ENCODE peak calls at places on chromosomes 3 and 15, in nine cellular contexts. J is neural crest cell, E is breast epithelium, A is endothelial cell, M is MCF 10A, B is thyroid gland, C is bronchial epithelial cell, U is tibial artery, N is brain microvascular endothelial cell. Y is an unnamed sample.
A peak's percentile ranks its signal among the peaks of the same experiment; 100 is the strongest.

GRCh38 chr3:2657408-2657807 is 452.8 kb downstream of the IL5RA start:
- DNase-seq in M (no peak), N (no peak), A (no peak), C (peak; percentile 5), B (no peak), J (no peak), E (no peak), U (no peak), Y (no peak)

GRCh38 chr15:89783111-89783860 is 7.2 kb downstream of the MESP2 start:
- DNase-seq in J (no peak), E (no peak), A (no peak), U (no peak), M (peak; percentile 45), B (peak; percentile 15), N (no peak), C (no peak), Y (no peak)

GRCh38 chr15:52717924-52718323 is 38.7 kb upstream of the ATOSA start:
- DNase-seq in N (no peak), C (no peak), M (no peak), A (no peak), U (no peak), J (no peak), E (no peak), B (no peak), Y (no peak)

GRCh38 chr3:127652246-127652995 is 20.3 kb upstream of the ABTB1 start:
- DNase-seq in J (peak; percentile 47), B (peak; percentile 42), C (peak; percentile 28), A (peak; percentile 66), N (peak; percentile 38), U (peak; percentile 55), E (no peak), M (peak; percentile 63), Y (peak; percentile 46)

GRCh38 chr3:69425249-69425648 is 39.4 kb upstream of the FRMD4B start:
- DNase-seq in N (no peak), U (no peak), B (peak; percentile 32), A (peak; percentile 46), E (no peak), J (peak; percentile 14), M (peak; percentile 62), C (peak; percentile 42), Y (peak; percentile 54)

GRCh38 chr3:135215516-135215915 is 420.5 kb downstream of the EPHB1 start:
- DNase-seq in N (no peak), C (peak; percentile 45), U (no peak), A (no peak), B (no peak), J (no peak), E (no peak), M (peak; percentile 0), Y (no peak)

GRCh38 chr3:152524198-152525140 is 255.7 kb downstream of the MBNL1 start:
- DNase-seq in N (peak; percentile 69), B (peak; percentile 21), C (peak; percentile 64), E (no peak), J (peak; percentile 40), M (peak; percentile 69), A (peak; percentile 35), U (peak; percentile 58), Y (peak; percentile 72)

GRCh38 chr3:2861120-2861519 is 249.1 kb downstream of the IL5RA start:
- DNase-seq in C (no peak), A (no peak), M (no peak), J (no peak), N (no peak), E (no peak), U (no peak), B (no peak), Y (no peak)

GRCh38 chr15:34942363-34942762 is 27.2 kb downstream of the AQR start:
- DNase-seq in U (no peak), M (peak; percentile 57), B (peak; percentile 8), C (no peak), A (no peak), E (no peak), J (no peak), N (peak; percentile 85), Y (no peak)

GRCh38 chr3:42892169-42892568 is 13.8 kb upstream of the ZNF662 start:
- DNase-seq in A (no peak), J (no peak), U (no peak), N (no peak), M (no peak), C (peak; percentile 29), E (no peak), B (no peak), Y (no peak)

GRCh38 chr15:91872356-91873132 is 19.0 kb downstream of the SLCO3A1 start:
- DNase-seq in J (no peak), M (no peak), E (no peak), N (no peak), B (peak; percentile 88), A (no peak), C (peak; percentile 50), U (no peak), Y (no peak)

GRCh38 chr3:58962040-58962651 is 87.7 kb downstream of the CFAP20DC start:
- DNase-seq in B (no peak), U (no peak), C (peak; percentile 3), M (no peak), J (no peak), N (peak; percentile 11), E (no peak), A (no peak), Y (no peak)

GRCh38 chr3:119148493-119149180 is 2.7 kb downstream of the TEX55 start:
- DNase-seq in U (no peak), J (no peak), B (no peak), N (peak; percentile 63), M (peak; percentile 16), A (no peak), C (peak; percentile 83), E (no peak), Y (no peak)

GRCh38 chr15:41283653-41284424 is 48.6 kb downstream of the OIP5 start:
- DNase-seq in N (peak; percentile 98), E (peak; percentile 98), U (peak; percentile 97), B (peak; percentile 99), A (peak; percentile 98), J (peak; percentile 97), C (peak; percentile 98), M (peak; percentile 99), Y (peak; percentile 99)

GRCh38 chr3:63479661-63480035 is 172.8 kb upstream of the SNTN start:
- DNase-seq in C (no peak), M (no peak), E (no peak), J (no peak), U (no peak), B (no peak), N (no peak), A (no peak), Y (no peak)

GRCh38 chr15:31214864-31215489 is 111.7 kb upstream of the KLF13 start:
- DNase-seq in U (peak; percentile 74), N (no peak), C (peak; percentile 81), J (no peak), B (peak; percentile 93), M (peak; percentile 98), A (no peak), E (no peak), Y (no peak)

GRCh38 chr15:28918141-28918983 is 32.6 kb downstream of the APBA2 start:
- DNase-seq in A (peak; percentile 77), C (no peak), M (no peak), E (no peak), U (no peak), B (no peak), J (peak; percentile 43), N (no peak), Y (no peak)
- TF ChIP-seq CTCF in A (peak; percentile 39), C (no peak), M (no peak), E (no peak), U (no peak), B (no peak), J (peak; percentile 53), N (peak; percentile 28), Y (no peak)

GRCh38 chr3:89104499-89104898 is 2.9 kb upstream of the EPHA3 start:
- DNase-seq in C (no peak), A (no peak), J (no peak), E (no peak), N (no peak), M (peak; percentile 5), U (no peak), B (no peak), Y (no peak)

GRCh38 chr3:89098173-89098572 is 9.2 kb upstream of the EPHA3 start:
- DNase-seq in C (peak; percentile 10), B (no peak), J (no peak), N (no peak), U (no peak), E (no peak), M (no peak), A (no peak), Y (no peak)

GRCh38 chr3:89098964-89099585 is 8.3 kb upstream of the EPHA3 start:
- DNase-seq in J (peak; percentile 36), B (peak; percentile 61), N (peak; percentile 51), A (peak; percentile 48), M (peak; percentile 60), E (no peak), U (peak; percentile 32), C (peak; percentile 62), Y (peak; percentile 46)
- TF ChIP-seq CTCF in J (peak; percentile 98), B (peak; percentile 64), N (peak; percentile 99), A (peak; percentile 75), M (peak; percentile 90), E (no peak), U (peak; percentile 94), C (peak; percentile 84), Y (peak; percentile 84)

DNA sequence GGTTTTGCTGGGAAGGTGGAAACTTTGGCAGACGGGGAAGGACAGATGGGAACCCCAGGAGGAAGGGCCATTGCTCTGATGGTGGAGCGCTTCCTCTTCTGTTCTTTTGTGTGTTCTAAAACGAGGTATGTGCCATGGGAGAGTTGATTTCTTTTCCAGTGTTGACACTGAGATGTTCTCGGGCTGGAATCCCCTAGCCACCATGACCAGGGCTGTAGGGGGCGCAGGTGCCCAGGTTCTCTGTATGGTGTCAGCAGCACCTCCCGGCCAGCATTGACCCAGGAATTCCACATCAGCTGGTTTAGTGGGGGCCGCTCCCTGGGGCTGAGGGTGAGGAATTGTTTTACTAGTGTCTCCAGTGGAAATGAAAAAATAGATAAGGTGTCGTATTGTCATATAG is 34.3 kb upstream of the ACAD9 start:
- DNase-seq in J (no peak), E (no peak), B (no peak), U (no peak), A (peak; percentile 41), M (no peak), N (no peak), C (no peak), Y (no peak)
- TF ChIP-seq CTCF in J (peak; percentile 23), E (no peak), B (no peak), U (no peak), A (no peak), M (no peak), N (peak; percentile 50), C (no peak), Y (no peak)

GRCh38 chr15:48875241-48875640 is 2.7 kb upstream of the EID1 start:
- DNase-seq in A (no peak), E (no peak), C (no peak), N (no peak), U (no peak), B (no peak), J (no peak), M (no peak), Y (no peak)

GRCh38 chr15:48876057-48876456 is 1.9 kb upstream of the EID1 start:
- DNase-seq in A (no peak), B (no peak), C (no peak), J (no peak), N (no peak), M (no peak), E (no peak), U (no peak), Y (no peak)

GRCh38 chr15:48872632-48873031 is 5.3 kb upstream of the EID1 start:
- DNase-seq in J (no peak), U (no peak), A (no peak), M (no peak), E (no peak), C (no peak), B (no peak), N (no peak), Y (no peak)

GRCh38 chr15:48880070-48880634 is 2.2 kb downstream of the EID1 start:
- DNase-seq in B (no peak), J (no peak), U (no peak), M (no peak), N (no peak), A (no peak), C (no peak), E (no peak), Y (no peak)

GRCh38 chr15:48877630-48878595 is at the start of gene EID1:
- DNase-seq in B (peak; percentile 92), E (peak; percentile 88), J (peak; percentile 87), M (peak; percentile 92), C (peak; percentile 91), U (peak; percentile 93), A (peak; percentile 91), N (peak; percentile 93), Y (peak; percentile 96)
- TF ChIP-seq CTCF in B (no peak), E (no peak), J (no peak), M (no peak), C (no peak), U (no peak), A (no peak), N (peak; percentile 8), Y (no peak)